ENCODE peak calls at places on chromosomes 3 and 15, in ten cellular contexts. O, L, S, J, G, H, N, F, C and A are unnamed samples.

GRCh38 chr15:31740203-31740602 is 290.1 kb upstream of the CHRNA7 start:
- DNase-seq in H (no peak), L (no peak), C (no peak), O (no peak), N (no peak), S (no peak), G (peak), J (no peak), F (no peak), A (no peak)

GRCh38 chr3:32951410-32951811 is at the start of gene CCR4:
- DNase-seq in L (no peak), H (no peak), S (no peak), C (no peak), G (peak), O (no peak), N (no peak), J (no peak), F (peak), A (no peak)

GRCh38 chr15:67433495-67434099 is 87.3 kb upstream of the C15orf61 start:
- DNase-seq in N (no peak), C (peak), J (no peak), S (no peak), F (peak), G (peak), O (peak), L (peak), H (peak), A (no peak)

GRCh38 chr3:17431004-17431403 is 311.4 kb downstream of the TBC1D5 start:
- DNase-seq in C (peak), G (peak), O (no peak), L (no peak), H (peak), J (no peak), F (peak), S (no peak), N (no peak), A (no peak)

GRCh38 chr3:38020342-38020726 is 9.1 kb downstream of the PLCD1 start:
- DNase-seq in F (no peak), C (no peak), G (no peak), H (no peak), S (no peak), O (peak), L (no peak), J (no peak), N (no peak), A (no peak)

GRCh38 chr15:60972866-60973265 is 256.2 kb downstream of the RORA start:
- DNase-seq in J (no peak), S (no peak), L (peak), G (peak), F (no peak), C (peak), N (no peak), O (no peak), H (peak), A (no peak)

GRCh38 chr15:89243046-89243690 is 611 bp upstream of the FANCI start:
- DNase-seq in C (no peak), N (peak), J (no peak), F (no peak), H (no peak), L (no peak), S (no peak), G (peak), O (no peak), A (peak)

GRCh38 chr3:55746808-55747413 is 259.8 kb upstream of the WNT5A start:
- DNase-seq in H (peak), J (no peak), L (no peak), O (no peak), F (peak), C (no peak), N (no peak), G (peak), S (no peak), A (no peak)

GRCh38 chr15:45180648-45181436 is 6.9 kb downstream of the SHF start:
- DNase-seq in G (no peak), H (no peak), J (no peak), F (no peak), N (no peak), L (no peak), C (no peak), O (no peak), S (no peak), A (no peak)

GRCh38 chr3:183637106-183637486 is 1.7 kb downstream of the KLHL24 start:
- DNase-seq in S (no peak), L (no peak), O (no peak), F (no peak), C (no peak), H (no peak), G (no peak), N (no peak), J (no peak), A (no peak)

GRCh38 chr15:38650384-38650783 is 85.8 kb upstream of the RASGRP1 start:
- DNase-seq in H (no peak), S (no peak), L (no peak), C (no peak), N (no peak), F (no peak), J (no peak), G (no peak), O (no peak), A (no peak)

GRCh38 chr3:167978071-167978470 is 117.7 kb downstream of the GOLIM4 start:
- DNase-seq in L (peak), C (no peak), H (no peak), G (peak), J (no peak), S (no peak), F (no peak), O (no peak), N (no peak), A (no peak)

GRCh38 chr15:45442497-45443135 is 64.3 kb upstream of the GATM start:
- DNase-seq in J (no peak), L (peak), H (no peak), C (peak), O (no peak), S (no peak), F (no peak), G (peak), N (no peak), A (no peak)

GRCh38 chr15:77907824-77908751 is 169.4 kb downstream of the TBC1D2B start:
- DNase-seq in J (peak), S (no peak), G (peak), C (no peak), L (peak), O (peak), N (no peak), F (peak), H (no peak), A (no peak)
- TF ChIP-seq CTCF in J (no peak), S (peak), G (peak), C (peak), L (peak), O (peak), N (no peak), F (peak), H (peak), A (no peak)

DNA sequence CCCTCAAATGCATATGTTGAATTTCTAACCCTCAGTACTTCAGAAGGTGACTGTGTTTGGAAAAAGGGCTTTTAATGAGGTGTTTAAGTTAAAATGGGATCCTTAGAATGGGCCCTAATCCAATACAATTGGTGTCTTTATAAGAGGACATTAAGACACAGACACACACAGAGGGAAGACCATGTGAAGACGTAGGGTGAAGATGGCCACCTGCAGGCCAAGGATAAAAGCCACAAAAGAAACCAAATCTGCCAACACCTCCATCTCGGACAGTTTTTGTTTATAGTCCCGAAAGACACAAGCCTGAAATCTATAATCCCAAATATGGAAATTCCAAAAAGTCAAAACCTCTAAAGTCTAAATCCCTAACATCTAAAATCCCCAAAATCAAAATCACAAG is 4.1 kb upstream of the MASP1 start:
- DNase-seq in G (no peak), C (no peak), J (no peak), O (no peak), S (no peak), F (no peak), H (no peak), L (no peak), N (no peak), A (no peak)
- TF ChIP-seq CTCF in G (peak), C (peak), J (no peak), O (no peak), S (no peak), F (peak), H (no peak), L (peak), N (no peak), A (no peak)

DNA sequence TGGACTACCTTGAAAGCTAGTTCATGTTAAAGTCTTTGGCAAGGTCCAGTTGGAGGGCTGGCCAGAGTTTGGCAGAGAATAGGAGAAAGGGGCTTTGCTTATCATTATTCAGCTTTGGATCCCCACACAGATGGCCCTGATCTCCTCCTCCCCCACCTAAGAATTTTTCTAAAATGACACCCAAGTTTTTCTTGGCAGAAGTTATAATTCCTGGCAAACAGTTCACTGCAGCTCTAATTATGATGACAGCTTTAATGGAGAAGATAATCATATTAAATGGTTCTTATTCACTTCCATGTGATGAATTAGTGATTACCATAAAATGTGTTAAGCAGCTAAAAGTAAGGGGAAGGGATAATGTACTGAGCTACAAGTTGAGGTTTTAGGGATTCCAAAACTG is 84.4 kb upstream of the ZNF280D start:
- DNase-seq in O (no peak), L (no peak), G (no peak), N (no peak), J (no peak), F (no peak), C (no peak), S (no peak), H (no peak), A (no peak)
- TF ChIP-seq CTCF in O (no peak), L (no peak), G (no peak), N (no peak), J (no peak), F (no peak), C (no peak), S (no peak), H (no peak), A (no peak)

DNA sequence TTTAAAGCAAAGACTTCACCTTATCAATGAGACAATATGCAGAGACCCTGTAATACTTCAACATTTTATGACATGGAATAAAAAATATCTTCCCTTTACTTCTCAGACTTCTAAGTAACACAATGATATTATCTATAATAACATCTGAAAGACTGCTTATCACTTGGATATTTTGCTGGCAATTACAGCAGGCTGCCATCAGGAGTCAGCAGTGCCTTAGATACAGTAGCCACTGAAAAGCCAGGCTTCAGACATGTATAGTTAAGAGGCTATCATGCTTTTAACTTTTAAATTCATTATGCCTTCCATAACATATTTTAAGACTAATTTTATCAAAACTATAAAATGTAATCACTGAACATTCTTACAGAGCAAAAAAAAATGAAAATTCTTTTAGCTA is 227.5 kb downstream of the NEK10 start:
- DNase-seq in G (no peak), O (no peak), J (no peak), N (no peak), F (peak), H (no peak), C (no peak), S (no peak), L (no peak), A (no peak)
- TF ChIP-seq CTCF in G (no peak), O (no peak), J (no peak), N (no peak), F (no peak), H (no peak), C (no peak), S (no peak), L (peak), A (no peak)

GRCh38 chr15:42494998-42495360 is 455 bp upstream of the SNAP23 start:
- DNase-seq in G (peak), J (no peak), H (peak), N (no peak), S (no peak), C (peak), O (peak), F (no peak), L (peak), A (no peak)

GRCh38 chr15:42493694-42494093 is 1.7 kb upstream of the SNAP23 start:
- DNase-seq in O (no peak), H (no peak), N (no peak), L (no peak), J (no peak), F (no peak), S (no peak), G (no peak), C (no peak), A (no peak)

GRCh38 chr15:42491540-42492225 is 742 bp upstream of the ZNF106 start:
- DNase-seq in F (no peak), H (peak), N (no peak), J (no peak), L (peak), O (no peak), G (peak), C (peak), S (peak), A (no peak)

GRCh38 chr15:42490246-42490742 is 647 bp downstream of the ZNF106 start:
- DNase-seq in H (peak), C (peak), S (no peak), F (no peak), L (no peak), N (no peak), O (no peak), G (no peak), J (no peak), A (no peak)

GRCh38 chr15:42490743-42491539 is at the start of gene ZNF106:
- DNase-seq in C (peak), L (peak), J (peak), G (peak), O (peak), H (peak), F (peak), N (peak), S (peak), A (no peak)
- TF ChIP-seq CTCF in C (no peak), L (peak), J (no peak), G (no peak), O (no peak), H (no peak), F (no peak), N (no peak), S (peak), A (no peak)